ENCODE peak calls at places on chromosomes 16 and 17, in five cellular contexts. V, Z, T, N and E are unnamed samples.

GRCh38 chr17:76252040-76252954 is 12.0 kb upstream of the RNF157 start:
- DNase-seq in T (no peak), N (no peak), V (no peak), Z (peak; percentile 87), E (peak; percentile 78)

GRCh38 chr17:2058521-2059124 is 3.7 kb downstream of the HIC1 start:
- DNase-seq in V (peak; percentile 46), N (peak; percentile 20), T (peak; percentile 72), Z (no peak), E (peak; percentile 44)

GRCh38 chr17:4968166-4968915 is 724 bp upstream of the SPAG7 start:
- DNase-seq in T (no peak), N (no peak), Z (no peak), V (no peak), E (no peak)

GRCh38 chr16:73092236-73092781 is 44.4 kb upstream of the ZFHX3 start:
- DNase-seq in T (no peak), Z (no peak), V (no peak), N (no peak), E (no peak)

GRCh38 chr16:86768999-86769398 is 190.7 kb downstream of the FOXL1 start:
- DNase-seq in V (no peak), N (no peak), Z (no peak), T (no peak), E (no peak)

GRCh38 chr17:28193241-28193640 is 125.8 kb upstream of the TMEM97 start:
- DNase-seq in T (peak; percentile 18), Z (no peak), V (no peak), N (no peak), E (no peak)

GRCh38 chr17:57956311-57957119 is 1.3 kb upstream of the CUEDC1 start:
- DNase-seq in T (no peak), Z (no peak), V (no peak), N (peak; percentile 17), E (no peak)

GRCh38 chr17:42017866-42018200 is 594 bp upstream of the DNAJC7 start:
- DNase-seq in Z (no peak), V (no peak), N (no peak), T (no peak), E (no peak)

GRCh38 chr17:4530799-4531730 is 24.1 kb downstream of the MYBBP1A start:
- DNase-seq in T (no peak), V (no peak), N (no peak), Z (no peak), E (no peak)

GRCh38 chr17:62704381-62704971 is 77.0 kb downstream of the MRC2 start:
- DNase-seq in T (no peak), Z (peak; percentile 74), V (no peak), N (no peak), E (no peak)

GRCh38 chr17:81986606-81987005 is 9.2 kb downstream of the ASPSCR1 start:
- DNase-seq in T (no peak), Z (no peak), V (no peak), N (no peak), E (no peak)

GRCh38 chr17:79968116-79968515 is 67.6 kb downstream of the TBC1D16 start:
- DNase-seq in N (no peak), T (no peak), V (no peak), Z (no peak), E (no peak)

GRCh38 chr16:20704281-20704680 is 6.8 kb upstream of the ACSM1 start:
- DNase-seq in V (no peak), T (no peak), N (no peak), Z (no peak), E (no peak)

GRCh38 chr17:11144358-11145233 is 96.4 kb upstream of the SHISA6 start:
- DNase-seq in Z (no peak), N (no peak), T (no peak), V (no peak), E (no peak)

GRCh38 chr16:27098366-27099050 is 31.8 kb downstream of the C16orf82 start:
- DNase-seq in N (no peak), T (no peak), Z (peak; percentile 53), V (no peak), E (no peak)

GRCh38 chr16:9042533-9042932 is 48.9 kb upstream of the HAPSTR1 start:
- DNase-seq in T (no peak), Z (no peak), V (no peak), N (no peak), E (no peak)

GRCh38 chr16:61246592-61246991 is 789.6 kb downstream of the CDH8 start:
- DNase-seq in Z (no peak), V (no peak), N (no peak), T (no peak), E (no peak)

GRCh38 chr17:17832040-17832363 is 4.8 kb downstream of the SREBF1 start:
- DNase-seq in V (no peak), T (no peak), N (no peak), Z (no peak), E (no peak)

GRCh38 chr17:17830740-17831207 is 6.0 kb downstream of the SREBF1 start:
- DNase-seq in Z (no peak), V (no peak), N (no peak), T (no peak), E (no peak)

GRCh38 chr17:17830269-17830567 is 6.6 kb downstream of the SREBF1 start:
- DNase-seq in T (no peak), V (no peak), N (no peak), Z (no peak), E (no peak)

GRCh38 chr17:17833664-17834357 is 3.0 kb downstream of the SREBF1 start:
- DNase-seq in Z (no peak), N (no peak), V (no peak), T (no peak), E (no peak)

GRCh38 chr17:17831208-17832039 is 5.4 kb downstream of the SREBF1 start:
- DNase-seq in V (no peak), T (no peak), N (no peak), Z (no peak), E (no peak)
- H3K4me1 ChIP-seq in V (peaks cover 83% of the 10 kb centered on the region), T (peaks cover 43% of the 10 kb centered on the region), N (peaks cover 39% of the 10 kb centered on the region), Z (no peaks in the 10 kb centered on the region), E (peaks cover 32% of the 10 kb centered on the region)

DNA sequence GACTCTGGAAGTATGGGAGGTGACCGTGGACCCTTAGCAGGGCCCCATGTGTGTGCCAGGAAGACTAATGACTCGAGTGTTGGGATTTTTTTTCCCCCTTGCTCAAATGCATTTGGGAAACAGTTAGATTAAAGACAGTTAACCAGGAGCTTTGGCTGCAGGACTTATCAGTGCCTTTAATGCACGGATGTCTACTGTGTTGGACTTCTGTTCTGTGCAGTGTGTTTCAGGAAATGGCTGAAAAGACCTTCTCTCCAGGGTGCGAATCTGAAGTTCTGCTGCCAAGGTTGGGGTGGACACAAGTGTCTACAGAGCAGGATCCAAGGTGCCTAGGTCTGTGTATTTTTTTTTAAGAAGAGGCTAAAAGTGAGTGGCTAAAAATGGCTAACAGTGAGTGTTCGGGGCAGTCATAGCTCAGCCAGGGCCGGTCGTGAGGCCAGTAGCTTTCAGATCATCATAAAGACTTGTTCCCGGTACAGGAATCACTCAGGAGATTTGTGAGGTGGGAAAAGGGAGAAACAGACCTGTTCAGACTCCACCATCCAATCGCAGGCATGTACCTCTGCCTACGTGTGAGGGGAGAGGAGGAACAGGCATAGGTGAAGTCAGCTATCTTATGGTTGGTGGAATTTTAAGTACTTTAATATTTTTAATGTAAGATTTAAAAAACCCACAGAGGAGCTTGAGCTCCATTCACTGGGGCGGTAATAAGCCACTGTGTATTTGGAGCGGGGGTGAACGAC is 82.4 kb upstream of the CIBAR2 start:
- DNase-seq in N (no peak), T (no peak), Z (no peak), V (no peak), E (no peak)
- H3K4me1 ChIP-seq in N (no peaks in the 10 kb centered on the region), T (peaks cover 16% of the 10 kb centered on the region), Z (no peaks in the 10 kb centered on the region), V (no peaks in the 10 kb centered on the region), E (no peaks in the 10 kb centered on the region)

GRCh38 chr16:23120562-23120961 is 28.7 kb downstream of the USP31 start:
- DNase-seq in N (no peak), V (no peak), T (no peak), Z (no peak), E (no peak)
- H3K4me1 ChIP-seq in N (no peaks in the 10 kb centered on the region), V (no peaks in the 10 kb centered on the region), T (no peaks in the 10 kb centered on the region), Z (no peaks in the 10 kb centered on the region), E (no peaks in the 10 kb centered on the region)

GRCh38 chr17:64112978-64113377 is 17.0 kb downstream of the ERN1 start:
- DNase-seq in V (no peak), N (no peak), T (no peak), Z (no peak), E (no peak)

GRCh38 chr17:64111831-64112230 is 18.1 kb downstream of the ERN1 start:
- DNase-seq in Z (no peak), V (no peak), N (no peak), T (no peak), E (no peak)

GRCh38 chr17:64109400-64109799 is 20.5 kb downstream of the ERN1 start:
- DNase-seq in T (no peak), Z (no peak), N (no peak), V (no peak), E (no peak)

GRCh38 chr17:64107517-64108235 is 22.3 kb downstream of the ERN1 start:
- DNase-seq in T (no peak), N (no peak), Z (no peak), V (no peak), E (no peak)

GRCh38 chr17:64110436-64111152 is 19.4 kb downstream of the ERN1 start:
- DNase-seq in Z (no peak), T (no peak), V (no peak), N (no peak), E (no peak)
- H3K4me1 ChIP-seq in Z (no peaks in the 10 kb centered on the region), T (peaks cover 9% of the 10 kb centered on the region), V (peaks cover 24% of the 10 kb centered on the region), N (peaks cover 31% of the 10 kb centered on the region), E (peaks cover 27% of the 10 kb centered on the region)

GRCh38 chr16:66617728-66618127 is 13.2 kb downstream of the CMTM3 start:
- DNase-seq in T (no peak), N (no peak), V (no peak), Z (no peak), E (no peak)

GRCh38 chr16:66618588-66618987 is 14.1 kb downstream of the CMTM3 start:
- DNase-seq in V (no peak), T (no peak), N (no peak), Z (no peak), E (no peak)

GRCh38 chr16:66619036-66619435 is 14.5 kb downstream of the CMTM3 start:
- DNase-seq in V (no peak), Z (no peak), N (no peak), T (no peak), E (no peak)

GRCh38 chr16:66620419-66620775 is 15.9 kb downstream of the CMTM3 start:
- DNase-seq in V (no peak), N (no peak), Z (no peak), T (no peak), E (no peak)

DNA sequence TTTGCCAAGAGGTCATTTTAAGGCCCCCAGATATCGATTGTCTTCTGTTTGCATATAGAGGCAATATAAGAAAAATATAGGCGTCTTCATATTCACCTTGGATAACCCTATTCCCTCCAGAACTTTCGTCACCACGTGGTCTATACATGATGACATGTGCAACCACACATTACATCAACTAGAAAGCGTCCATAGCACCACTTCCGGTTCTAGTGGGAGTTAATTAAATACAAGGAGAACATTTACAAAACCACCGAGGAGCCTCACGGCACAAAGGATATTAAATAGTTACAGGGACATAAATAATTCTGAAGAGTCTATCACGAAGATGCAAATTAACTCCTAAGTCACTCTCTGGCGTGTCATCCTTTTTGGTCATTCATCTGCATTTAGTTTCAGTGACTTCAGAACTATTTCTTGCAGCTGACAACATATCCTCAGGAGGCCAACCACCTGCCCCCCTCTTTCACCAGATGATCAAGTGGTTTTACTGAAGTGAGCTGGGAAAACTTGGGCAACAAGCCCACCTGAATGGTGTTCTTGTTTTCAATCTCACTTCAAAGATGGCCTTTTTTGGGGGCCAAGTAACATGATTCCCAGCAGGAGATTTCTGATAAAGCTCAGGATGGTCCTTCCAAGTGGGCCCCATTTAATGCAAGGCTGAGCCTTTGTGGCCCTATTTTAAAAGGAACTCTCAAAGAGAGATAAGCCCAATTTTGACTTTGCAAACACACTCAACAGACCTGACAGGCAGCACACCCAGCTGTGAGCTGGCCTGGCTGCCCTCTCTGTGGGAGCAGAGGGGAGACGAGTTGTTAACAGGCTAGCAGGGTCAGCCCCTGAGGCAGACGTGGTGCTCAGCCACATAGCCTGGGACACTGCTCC is 15.3 kb downstream of the CMTM3 start:
- DNase-seq in Z (no peak), N (no peak), T (no peak), V (no peak), E (no peak)
- H3K4me1 ChIP-seq in Z (no peaks in the 10 kb centered on the region), N (no peaks in the 10 kb centered on the region), T (no peaks in the 10 kb centered on the region), V (no peaks in the 10 kb centered on the region), E (no peaks in the 10 kb centered on the region)